ENCODE peak calls at places on chromosome 10, in six cellular contexts. I is HepG2, O is K562, E is SK-N-SH, N is HCT116, M is H1. X is an unnamed sample.

GRCh38 chr10:16828731-16829175 is 11.5 kb upstream of the RSU1 start:
- DNase-seq in I (no peak), O (no peak), E (no peak), N (no peak), M (no peak), X (no peak)

GRCh38 chr10:124943301-124944092 is 1.6 kb downstream of the ZRANB1 start:
- DNase-seq in I (no peak), O (no peak), E (no peak), N (peak), M (no peak), X (no peak)

GRCh38 chr10:49404321-49404878 is 8.5 kb upstream of the DRGX start:
- DNase-seq in I (no peak), O (no peak), E (no peak), N (no peak), M (no peak), X (no peak)

GRCh38 chr10:12799746-12800145 is 201.8 kb downstream of the CCDC3 start:
- DNase-seq in I (no peak), O (no peak), E (no peak), N (no peak), M (no peak), X (no peak)

GRCh38 chr10:117221156-117221711 is 19.7 kb upstream of the SLC18A2 start:
- DNase-seq in I (peak), O (no peak), E (peak), N (peak), M (peak), X (no peak)

GRCh38 chr10:71616817-71617654 is 102.5 kb downstream of the C10orf105 start:
- DNase-seq in I (no peak), O (no peak), E (no peak), N (no peak), M (no peak), X (no peak)

GRCh38 chr10:200405-200804 is 65.2 kb downstream of the ZMYND11 start:
- DNase-seq in I (no peak), O (no peak), E (no peak), N (no peak), M (no peak), X (no peak)

GRCh38 chr10:45564303-45564959 is 108.1 kb downstream of the ZFAND4 start:
- DNase-seq in I (no peak), O (no peak), E (no peak), N (no peak), M (no peak), X (no peak)

GRCh38 chr10:99528256-99528866 is 4.4 kb upstream of the NKX2-3 start:
- DNase-seq in I (no peak), O (no peak), E (no peak), N (no peak), M (no peak), X (no peak)

GRCh38 chr10:48935141-48935540 is 4.5 kb downstream of the LRRC18 start:
- DNase-seq in I (no peak), O (no peak), E (no peak), N (no peak), M (no peak), X (no peak)

GRCh38 chr10:58998924-58999713 is 177.3 kb upstream of the PHYHIPL start:
- DNase-seq in I (no peak), O (no peak), E (no peak), N (no peak), M (no peak), X (peak)

GRCh38 chr10:119858063-119858462 is 14.6 kb downstream of the MCMBP start:
- DNase-seq in I (no peak), O (no peak), E (no peak), N (no peak), M (no peak), X (no peak)

GRCh38 chr10:121577568-121577967 is 20.7 kb downstream of the FGFR2 start:
- DNase-seq in I (no peak), O (no peak), E (no peak), N (no peak), M (no peak), X (no peak)

GRCh38 chr10:104501449-104501848 is 139.6 kb upstream of the SORCS3 start:
- DNase-seq in I (no peak), O (no peak), E (peak), N (no peak), M (no peak), X (no peak)

GRCh38 chr10:4733843-4734224 is 92.2 kb upstream of the AKR1E2 start:
- DNase-seq in I (no peak), O (no peak), E (no peak), N (no peak), M (no peak), X (no peak)

GRCh38 chr10:1199897-1200721 is 143.9 kb downstream of the WDR37 start:
- DNase-seq in I (no peak), O (no peak), E (no peak), N (no peak), M (peak), X (no peak)

DNA sequence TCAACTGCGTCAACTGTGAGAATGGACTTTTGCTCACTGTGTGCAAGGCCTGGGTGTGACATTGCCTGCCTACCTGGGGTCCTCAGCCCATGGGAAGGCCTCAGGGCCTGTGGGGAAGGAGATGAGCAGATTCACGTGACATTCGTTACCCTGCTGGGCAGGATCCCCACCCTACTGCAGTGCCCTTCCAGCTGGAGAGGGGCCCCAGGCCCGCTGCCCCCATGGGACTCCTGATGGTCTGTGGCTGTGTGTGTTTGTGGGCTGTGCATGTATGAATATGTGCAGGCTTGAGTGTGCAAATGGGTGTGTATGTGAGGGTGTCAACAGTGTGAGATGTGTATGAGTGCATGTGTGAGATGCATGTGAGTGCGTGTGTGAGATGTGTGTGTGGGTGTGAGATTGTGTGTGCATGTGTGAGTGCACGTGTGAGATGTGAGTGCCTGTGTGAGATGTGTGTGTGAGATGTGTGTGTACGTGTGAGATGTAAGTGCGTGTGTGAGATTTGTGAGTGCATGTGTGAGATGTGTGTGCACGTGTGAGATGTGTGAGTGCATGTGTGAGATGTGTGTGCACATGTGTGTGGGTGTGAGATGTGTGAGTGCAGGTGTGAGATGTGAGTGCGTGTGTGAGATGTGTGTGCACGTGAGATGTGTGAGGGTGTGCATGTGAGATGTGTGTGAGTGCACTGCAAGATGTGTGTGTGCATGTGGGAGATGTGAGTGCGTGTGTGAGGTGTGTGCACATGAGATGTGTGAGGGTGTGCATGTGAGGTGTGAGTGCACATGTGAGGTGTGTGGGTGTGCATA is 29.7 kb downstream of the PPIF start:
- DNase-seq in I (no peak), O (no peak), E (no peak), N (no peak), M (peak), X (no peak)
- TF ChIP-seq JUND in I (no peak), O (no peak), E (no peak), N (no peak), M (no peak), X (no peak)

DNA sequence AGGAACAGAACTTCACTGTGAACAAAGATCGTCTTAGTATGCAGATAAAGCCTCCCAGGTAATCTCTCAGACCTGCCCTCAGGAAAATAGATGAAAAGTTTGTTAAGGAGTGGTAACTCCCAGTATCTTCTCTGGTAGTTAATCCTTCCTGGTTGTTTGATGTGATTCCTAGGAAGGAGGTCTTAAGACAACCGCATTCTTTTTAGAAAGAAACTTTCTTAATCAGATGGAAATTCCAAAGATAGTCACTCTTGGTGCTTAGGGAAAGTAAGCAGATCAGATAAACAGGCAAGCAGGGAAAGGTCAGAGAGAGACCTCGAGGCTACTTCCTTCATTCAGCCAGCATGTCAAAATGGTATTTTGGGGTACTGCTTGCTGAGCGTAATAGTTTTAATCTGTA is 30.5 kb upstream of the ARMC3 start:
- DNase-seq in I (no peak), O (no peak), E (no peak), N (no peak), M (no peak), X (no peak)
- TF ChIP-seq JUND in I (no peak), O (no peak), E (no peak), N (no peak), M (no peak), X (no peak)

GRCh38 chr10:18514537-18514936 is 136.8 kb downstream of the NSUN6 start:
- DNase-seq in I (no peak), O (no peak), E (no peak), N (no peak), M (no peak), X (no peak)
- TF ChIP-seq JUND in I (no peak), O (no peak), E (no peak), N (no peak), M (no peak), X (no peak)

GRCh38 chr10:3468919-3469638 is 296.5 kb upstream of the PITRM1 start:
- DNase-seq in I (no peak), O (no peak), E (no peak), N (peak), M (no peak), X (peak)
- TF ChIP-seq JUND in I (no peak), O (no peak), E (peak), N (peak), M (no peak), X (peak)

GRCh38 chr10:80596391-80597257 is 58.9 kb downstream of the SH2D4B start:
- DNase-seq in I (peak), O (peak), E (peak), N (peak), M (peak), X (peak)

GRCh38 chr10:80598951-80599350 is 61.2 kb downstream of the SH2D4B start:
- DNase-seq in I (no peak), O (no peak), E (no peak), N (no peak), M (no peak), X (no peak)

GRCh38 chr10:80600251-80600650 is 62.5 kb downstream of the SH2D4B start:
- DNase-seq in I (no peak), O (no peak), E (no peak), N (no peak), M (no peak), X (no peak)

GRCh38 chr10:80598084-80598798 is 60.5 kb downstream of the SH2D4B start:
- DNase-seq in I (no peak), O (no peak), E (no peak), N (no peak), M (no peak), X (no peak)

GRCh38 chr10:80599424-80599847 is 61.7 kb downstream of the SH2D4B start:
- DNase-seq in I (peak), O (peak), E (peak), N (peak), M (peak), X (peak)
- TF ChIP-seq JUND in I (no peak), O (no peak), E (no peak), N (no peak), M (peak), X (no peak)

DNA sequence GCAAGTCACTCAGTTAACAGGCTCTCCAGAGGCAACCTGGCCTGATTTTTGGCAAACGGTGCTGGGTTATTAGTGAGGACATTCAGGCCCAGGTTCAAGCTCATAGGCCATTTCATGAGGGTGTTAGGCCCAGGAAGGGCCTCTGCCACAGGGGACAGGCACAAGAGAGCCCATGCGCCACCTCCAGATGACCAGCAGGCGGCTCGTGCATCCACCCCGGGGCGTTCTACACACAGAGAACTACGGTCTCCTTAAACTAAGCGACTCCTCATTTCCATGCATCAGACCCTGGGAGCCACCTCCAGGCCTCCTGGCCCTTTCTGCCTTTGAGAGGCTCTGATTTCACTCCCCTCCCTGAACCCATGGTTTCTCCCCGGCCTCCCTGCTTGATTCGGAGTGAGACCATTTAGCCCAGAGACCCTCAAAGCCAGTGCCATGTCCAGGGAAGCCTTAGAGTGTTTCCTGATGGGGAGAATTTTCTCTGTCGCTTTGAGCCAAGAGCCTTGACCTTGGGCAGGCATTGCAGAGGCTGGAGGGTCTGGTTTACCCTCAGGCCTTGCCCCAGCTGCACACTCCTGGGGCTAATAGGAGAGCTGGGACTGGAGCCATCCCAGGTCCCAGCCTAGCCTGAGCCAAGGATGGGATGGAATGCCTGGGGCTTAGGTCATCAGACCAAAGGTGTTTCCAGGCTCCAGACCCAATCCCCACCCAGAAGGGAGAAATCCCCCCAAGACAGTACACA is 188.0 kb downstream of the GRID1 start:
- DNase-seq in I (peak), O (peak), E (peak), N (peak), M (peak), X (peak)
- TF ChIP-seq JUND in I (no peak), O (no peak), E (no peak), N (no peak), M (no peak), X (no peak)

GRCh38 chr10:123577921-123578461 is 88.2 kb upstream of the GPR26 start:
- DNase-seq in I (no peak), O (no peak), E (no peak), N (no peak), M (peak), X (no peak)
- TF ChIP-seq JUND in I (no peak), O (no peak), E (no peak), N (no peak), M (no peak), X (no peak)

GRCh38 chr10:55495555-55495954 is 694.5 kb upstream of the PCDH15 start:
- DNase-seq in I (no peak), O (no peak), E (no peak), N (no peak), M (no peak), X (no peak)

GRCh38 chr10:55485827-55486226 is 684.8 kb upstream of the PCDH15 start:
- DNase-seq in I (no peak), O (no peak), E (no peak), N (no peak), M (no peak), X (no peak)

GRCh38 chr10:55491712-55492111 is 690.7 kb upstream of the PCDH15 start:
- DNase-seq in I (no peak), O (no peak), E (no peak), N (no peak), M (no peak), X (no peak)
- TF ChIP-seq JUND in I (no peak), O (no peak), E (no peak), N (no peak), M (no peak), X (no peak)